ENCODE peak calls at places on chromosomes 3 and 15, in seven cellular contexts. E is suprapubic skin, G is sigmoid colon, T is tibial nerve, O is A549, U is GM12878, F is K562. C is an unnamed sample.

GRCh38 chr3:46085421-46086082 is 58.3 kb upstream of the XCR1 start:
- DNase-seq in E (no peak), G (no peak), T (no peak), O (no peak), U (no peak), F (no peak), C (no peak)

GRCh38 chr15:91192285-91193058 is 92.4 kb downstream of the SV2B start:
- DNase-seq in E (no peak), G (no peak), T (no peak), O (no peak), U (no peak), F (no peak), C (no peak)

GRCh38 chr15:52733078-52733477 is 53.9 kb upstream of the ATOSA start:
- DNase-seq in E (no peak), G (no peak), T (no peak), O (no peak), U (no peak), F (no peak), C (no peak)

GRCh38 chr3:10993729-10994065 is 1.1 kb downstream of the SLC6A1 start:
- DNase-seq in E (no peak), G (no peak), T (no peak), O (no peak), U (no peak), F (no peak), C (no peak)

GRCh38 chr3:87088984-87089841 is 98.3 kb upstream of the VGLL3 start:
- DNase-seq in E (peak; percentile 71), G (peak; percentile 89), T (peak; percentile 46), O (peak; percentile 87), U (no peak), F (peak; percentile 9), C (peak; percentile 37)

GRCh38 chr3:57397175-57398026 is 104.9 kb upstream of the ASB14 start:
- DNase-seq in E (no peak), G (no peak), T (no peak), O (peak; percentile 65), U (peak; percentile 39), F (peak; percentile 58), C (peak; percentile 54)

GRCh38 chr3:128493221-128494151 is 485 bp upstream of the GATA2 start:
- DNase-seq in E (peak; percentile 60), G (peak; percentile 65), T (no peak), O (no peak), U (no peak), F (peak; percentile 32), C (no peak)

GRCh38 chr3:118977118-118977517 is 57.5 kb downstream of the IGSF11 start:
- DNase-seq in E (no peak), G (no peak), T (no peak), O (no peak), U (no peak), F (no peak), C (no peak)

GRCh38 chr15:28914046-28914445 is 28.3 kb downstream of the APBA2 start:
- DNase-seq in E (no peak), G (no peak), T (no peak), O (no peak), U (no peak), F (no peak), C (no peak)

GRCh38 chr3:54988302-54989022 is 60.6 kb upstream of the LRTM1 start:
- DNase-seq in E (peak; percentile 62), G (peak; percentile 77), T (peak; percentile 24), O (no peak), U (no peak), F (no peak), C (no peak)

DNA sequence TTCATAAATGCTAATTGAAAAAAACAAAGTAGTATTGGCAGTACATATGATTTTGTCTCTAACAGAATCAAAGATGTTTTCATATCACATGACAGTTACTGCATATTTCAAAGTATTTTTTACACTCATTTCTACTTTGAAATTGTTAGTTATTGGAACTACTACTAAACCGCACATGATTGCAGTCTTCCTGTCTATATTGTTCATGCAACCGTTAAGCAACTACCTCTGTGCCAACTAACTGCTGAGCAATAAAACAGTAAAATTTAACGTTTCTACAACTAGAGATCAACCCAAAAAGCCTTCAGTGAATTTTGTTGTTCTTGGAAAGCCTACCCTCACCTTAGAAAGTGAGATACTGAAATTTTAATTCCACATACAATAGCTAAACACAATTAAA is 64.2 kb downstream of the DMXL2 start:
- DNase-seq in E (no peak), G (no peak), T (no peak), O (no peak), U (no peak), F (no peak), C (no peak)
- TF ChIP-seq EP300 in E (no peak), G (no peak), T (no peak), O (no peak), U (no peak), F (no peak), C (no peak)

DNA sequence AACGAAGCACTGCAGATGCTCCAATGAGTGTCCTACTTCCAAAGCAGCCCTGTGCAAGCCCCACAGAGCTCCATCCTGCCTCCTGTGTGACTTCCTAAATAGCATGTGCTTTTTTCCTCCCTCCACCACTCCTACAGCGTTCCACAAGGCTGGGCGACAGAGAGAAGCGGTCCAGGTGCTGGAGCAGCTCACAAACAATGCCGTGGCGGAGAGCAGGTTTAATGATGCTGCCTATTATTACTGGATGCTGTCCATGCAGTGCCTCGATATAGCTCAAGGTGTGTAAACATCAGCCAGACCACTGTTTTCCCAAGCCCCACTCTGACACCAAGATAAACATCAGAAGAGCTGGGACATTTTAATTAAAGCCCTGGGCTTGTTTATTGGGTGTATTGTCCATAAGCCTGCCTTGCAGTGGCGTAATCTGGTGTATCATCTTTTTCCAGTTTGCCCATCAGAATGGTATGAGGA is 22.1 kb upstream of the RHO start:
- DNase-seq in E (no peak), G (no peak), T (no peak), O (no peak), U (no peak), F (no peak), C (no peak)
- TF ChIP-seq EP300 in E (no peak), G (no peak), T (no peak), O (no peak), U (no peak), F (no peak), C (no peak)

GRCh38 chr3:32376098-32376497 is 15.6 kb upstream of the CMTM7 start:
- DNase-seq in E (no peak), G (no peak), T (no peak), O (no peak), U (no peak), F (no peak), C (no peak)
- TF ChIP-seq EP300 in E (no peak), G (no peak), T (peak; percentile 70), O (no peak), U (no peak), F (no peak), C (no peak)

GRCh38 chr15:81410318-81410753 is 36.3 kb upstream of the TMC3 start:
- DNase-seq in E (peak; percentile 77), G (peak; percentile 77), T (peak; percentile 61), O (peak; percentile 73), U (no peak), F (peak; percentile 54), C (no peak)
- TF ChIP-seq EP300 in E (no peak), G (no peak), T (peak; percentile 93), O (no peak), U (no peak), F (no peak), C (no peak)

GRCh38 chr3:155727836-155728235 is 17.0 kb downstream of the PLCH1 start:
- DNase-seq in E (no peak), G (no peak), T (no peak), O (no peak), U (no peak), F (no peak), C (no peak)
- TF ChIP-seq EP300 in E (no peak), G (no peak), T (no peak), O (no peak), U (no peak), F (no peak), C (no peak)

GRCh38 chr3:52775877-52776276 is 1.5 kb upstream of the ITIH1 start:
- DNase-seq in E (no peak), G (no peak), T (peak; percentile 1), O (no peak), U (no peak), F (no peak), C (no peak)

GRCh38 chr3:52773361-52774065 is 2.8 kb upstream of the NEK4 start:
- DNase-seq in E (no peak), G (peak; percentile 38), T (no peak), O (no peak), U (no peak), F (no peak), C (peak; percentile 4)

GRCh38 chr3:52777127-52777958 is at the start of gene ITIH1:
- DNase-seq in E (no peak), G (peak; percentile 58), T (no peak), O (no peak), U (no peak), F (no peak), C (no peak)

GRCh38 chr3:52774066-52774713 is 3.2 kb upstream of the ITIH1 start:
- DNase-seq in E (no peak), G (peak; percentile 58), T (peak; percentile 0), O (no peak), U (no peak), F (no peak), C (peak; percentile 2)

DNA sequence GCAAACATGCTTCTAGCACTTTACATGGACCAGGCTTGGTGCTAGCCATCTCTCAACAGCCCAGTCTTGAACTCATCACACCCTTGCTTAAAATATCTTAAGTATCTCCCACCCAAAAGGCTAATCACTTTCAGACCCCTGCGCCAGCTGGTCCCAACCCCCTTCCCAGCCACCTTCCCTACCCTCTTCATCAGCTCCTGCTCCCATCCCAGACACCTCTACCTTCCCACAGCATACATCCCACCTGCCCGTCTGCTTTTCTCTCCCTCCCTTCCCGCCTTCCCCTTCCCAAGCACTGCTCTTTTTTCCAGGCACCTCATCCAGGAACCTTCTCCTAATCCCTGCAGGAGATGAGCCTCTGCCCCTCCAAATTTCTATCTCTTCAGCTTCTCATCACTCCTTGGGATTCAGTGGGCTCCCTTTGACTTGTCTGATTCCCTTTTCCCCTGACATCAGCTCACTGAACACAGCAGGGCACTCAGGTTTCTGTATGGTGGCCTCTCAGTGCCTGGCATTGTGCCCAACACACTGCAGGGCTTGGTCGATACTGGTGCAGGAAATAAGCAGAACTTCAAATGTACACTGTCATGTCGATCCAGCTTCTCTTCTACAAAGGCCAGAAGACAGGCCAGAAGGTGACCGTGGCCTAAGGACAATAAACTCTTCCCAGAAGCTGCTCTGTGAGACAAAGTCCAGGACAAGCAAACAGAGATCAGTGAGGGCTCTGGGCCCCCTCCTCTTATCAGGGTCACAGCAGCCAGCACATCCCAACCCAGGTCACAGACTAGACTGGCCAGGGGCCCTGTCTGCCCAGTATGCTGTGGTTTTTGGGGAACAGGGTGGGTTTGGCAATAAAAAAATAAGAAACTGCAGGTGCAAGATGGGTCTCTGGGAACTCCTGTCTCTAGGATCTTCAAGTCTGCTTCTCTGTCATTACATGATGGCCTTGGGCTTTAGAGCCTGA is 2.2 kb upstream of the ITIH1 start:
- DNase-seq in E (no peak), G (peak; percentile 41), T (peak; percentile 13), O (no peak), U (no peak), F (no peak), C (peak; percentile 39)
- TF ChIP-seq EP300 in E (no peak), G (no peak), T (no peak), O (no peak), U (no peak), F (no peak), C (no peak)